ENCODE peak calls at places on chromosomes 12 and 14, in five cellular contexts. C, E, P, Q and X are unnamed samples. For H3K36me3, the result is how much of the 10 kb centered on the place peaks cover.

GRCh38 chr14:92649934-92650545 is 98.4 kb downstream of the LGMN start:
- ATAC-seq in C (no peak), E (peak), P (no peak), Q (no peak), X (peak)

GRCh38 chr12:69115955-69116354 is 123.4 kb upstream of the CPSF6 start:
- ATAC-seq in C (peak), E (peak), P (no peak), Q (no peak), X (no peak)

GRCh38 chr14:67491741-67492504 is 3.4 kb upstream of the TMEM229B start:
- ATAC-seq in C (no peak), E (no peak), P (no peak), Q (no peak), X (no peak)

GRCh38 chr14:102344084-102344483 is 18.6 kb downstream of the CINP start:
- ATAC-seq in C (no peak), E (no peak), P (peak), Q (no peak), X (no peak)

GRCh38 chr14:100131181-100131580 is 28.3 kb downstream of the DEGS2 start:
- ATAC-seq in C (no peak), E (peak), P (peak), Q (no peak), X (no peak)

GRCh38 chr12:12717586-12718381 is 616 bp downstream of the CDKN1B start:
- ATAC-seq in C (peak), E (peak), P (peak), Q (peak), X (no peak)

GRCh38 chr14:100645200-100645985 is 58.2 kb upstream of the BEGAIN start:
- ATAC-seq in C (peak), E (peak), P (peak), Q (peak), X (peak)

GRCh38 chr12:85007836-85008235 is 28.2 kb downstream of the TSPAN19 start:
- ATAC-seq in C (no peak), E (no peak), P (no peak), Q (no peak), X (no peak)

GRCh38 chr12:54009171-54010052 is 627 bp downstream of the HOXC8 start:
- ATAC-seq in C (no peak), E (no peak), P (no peak), Q (no peak), X (peak)

GRCh38 chr12:21678959-21679358 is 21.3 kb upstream of the LDHB start:
- ATAC-seq in C (no peak), E (no peak), P (no peak), Q (peak), X (no peak)

GRCh38 chr12:95837240-95838038 is 21.3 kb upstream of the SNRPF start:
- ATAC-seq in C (no peak), E (peak), P (peak), Q (peak), X (no peak)

GRCh38 chr12:132700212-132700913 is 10.3 kb upstream of the PGAM5 start:
- ATAC-seq in C (peak), E (no peak), P (no peak), Q (no peak), X (no peak)

GRCh38 chr14:56650075-56650474 is 70.5 kb downstream of the TMEM260 start:
- ATAC-seq in C (no peak), E (no peak), P (no peak), Q (no peak), X (no peak)

GRCh38 chr14:36207500-36207899 is 31.0 kb upstream of the PTCSC3 start:
- ATAC-seq in C (no peak), E (no peak), P (peak), Q (peak), X (no peak)

GRCh38 chr14:73742520-73743238 is 28.5 kb upstream of the PNMA1 start:
- ATAC-seq in C (no peak), E (no peak), P (no peak), Q (no peak), X (no peak)

GRCh38 chr12:107236824-107237467 is 143.6 kb upstream of the CRY1 start:
- ATAC-seq in C (no peak), E (no peak), P (no peak), Q (no peak), X (no peak)

GRCh38 chr14:102510616-102511520 is 1.3 kb upstream of the ANKRD9 start:
- ATAC-seq in C (peak), E (peak), P (peak), Q (peak), X (no peak)

GRCh38 chr12:87660987-87661769 is 368.0 kb downstream of the C12orf50 start:
- ATAC-seq in C (no peak), E (no peak), P (no peak), Q (no peak), X (no peak)

GRCh38 chr14:100904307-100905019 is 941 bp upstream of the RTL1 start:
- ATAC-seq in C (no peak), E (no peak), P (no peak), Q (peak), X (no peak)

GRCh38 chr14:49420201-49420600 is 166.0 kb downstream of the RPS29 start:
- ATAC-seq in C (no peak), E (no peak), P (no peak), Q (no peak), X (no peak)

GRCh38 chr12:85725991-85726390 is 110.2 kb downstream of the RASSF9 start:
- ATAC-seq in C (peak), E (no peak), P (no peak), Q (no peak), X (no peak)

GRCh38 chr12:26031318-26031717 is 72.8 kb downstream of the RASSF8 start:
- ATAC-seq in C (no peak), E (no peak), P (no peak), Q (no peak), X (no peak)

GRCh38 chr14:41922014-41922413 is 315.3 kb downstream of the LRFN5 start:
- ATAC-seq in C (no peak), E (no peak), P (no peak), Q (no peak), X (no peak)

GRCh38 chr12:31106101-31106803 is 32.6 kb downstream of the DDX11 start:
- ATAC-seq in C (peak), E (no peak), P (no peak), Q (peak), X (no peak)

GRCh38 chr12:4603946-4604345 is 41.9 kb downstream of the DYRK4 start:
- ATAC-seq in C (no peak), E (no peak), P (no peak), Q (no peak), X (no peak)

GRCh38 chr12:47088021-47088944 is 8.5 kb upstream of the AMIGO2 start:
- ATAC-seq in C (no peak), E (no peak), P (peak), Q (no peak), X (no peak)

GRCh38 chr12:24754690-24755638 is 193.9 kb downstream of the BCAT1 start:
- ATAC-seq in C (no peak), E (peak), P (peak), Q (no peak), X (no peak)

GRCh38 chr12:30169839-30170591 is 386.3 kb upstream of the TMTC1 start:
- ATAC-seq in C (no peak), E (peak), P (no peak), Q (no peak), X (no peak)

DNA sequence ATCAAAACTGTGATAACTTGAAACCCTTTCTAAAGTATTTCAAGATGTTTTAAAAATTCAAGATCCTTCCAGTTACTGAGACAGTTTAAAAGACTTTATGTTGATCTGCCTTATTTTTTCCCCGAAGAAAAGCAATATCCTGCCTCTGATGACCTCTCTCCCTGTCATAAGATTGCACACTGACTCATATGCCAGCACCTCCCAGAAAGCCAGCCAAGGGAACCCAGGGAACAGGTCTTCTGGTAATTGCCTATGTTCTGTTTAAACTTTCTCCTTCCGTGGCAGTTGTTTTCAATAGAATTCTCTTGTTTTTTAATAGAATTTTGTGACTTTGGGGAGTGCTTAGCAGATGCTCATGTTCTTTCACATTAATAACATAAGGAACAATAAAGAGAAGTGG is 300.2 kb upstream of the PRKD1 start:
- ATAC-seq in C (no peak), E (no peak), P (no peak), Q (no peak), X (peak)
- TF ChIP-seq EP300 in C (no peak), E (no peak), P (no peak), Q (no peak), X (no peak)

DNA sequence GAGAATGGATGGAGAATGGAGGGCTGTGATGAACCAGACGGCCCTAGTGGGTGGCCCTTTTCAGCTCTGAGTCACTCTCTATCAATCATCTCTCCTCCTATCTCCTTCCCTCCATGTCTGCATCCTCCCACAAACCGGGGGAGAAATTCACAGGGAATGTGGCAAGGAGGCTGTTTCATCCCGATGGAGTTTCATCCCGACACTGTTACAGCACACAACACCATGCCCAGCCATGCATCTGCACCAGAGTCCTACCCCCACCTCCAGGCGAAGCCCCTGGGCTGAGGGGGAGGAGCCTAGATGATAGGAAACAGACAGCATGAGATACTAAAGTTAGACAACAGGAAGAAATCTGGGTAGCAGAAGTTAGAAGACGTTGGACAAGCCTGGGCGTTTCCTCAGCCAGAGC is 20.8 kb downstream of the SLC8B1 start:
- ATAC-seq in C (no peak), E (no peak), P (no peak), Q (peak), X (no peak)
- H3K36me3 ChIP-seq in C (under half), E (half or more), P (under half), Q (half or more), X (under half)

DNA sequence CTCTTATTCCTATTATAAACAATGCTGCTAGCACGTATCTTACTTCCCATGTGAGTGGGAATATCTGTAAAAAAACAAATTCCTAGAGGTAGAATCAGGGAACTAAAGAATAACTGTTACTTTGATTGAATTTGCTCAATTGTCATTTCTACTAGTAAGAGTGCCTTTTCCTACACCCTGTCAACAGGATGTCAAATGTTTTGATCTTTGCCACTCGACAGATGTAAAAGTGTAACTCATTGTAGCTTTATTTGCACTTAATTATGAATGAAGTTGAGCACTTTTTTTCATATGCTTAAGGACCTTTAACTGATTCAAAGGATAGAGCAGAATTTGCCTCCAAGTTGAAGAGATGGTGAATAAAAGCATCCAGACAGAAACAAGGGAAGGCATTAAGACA is 104.5 kb downstream of the PPP1R12A start:
- ATAC-seq in C (no peak), E (no peak), P (no peak), Q (no peak), X (no peak)
- TF ChIP-seq EP300 in C (no peak), E (no peak), P (no peak), Q (no peak), X (no peak)

DNA sequence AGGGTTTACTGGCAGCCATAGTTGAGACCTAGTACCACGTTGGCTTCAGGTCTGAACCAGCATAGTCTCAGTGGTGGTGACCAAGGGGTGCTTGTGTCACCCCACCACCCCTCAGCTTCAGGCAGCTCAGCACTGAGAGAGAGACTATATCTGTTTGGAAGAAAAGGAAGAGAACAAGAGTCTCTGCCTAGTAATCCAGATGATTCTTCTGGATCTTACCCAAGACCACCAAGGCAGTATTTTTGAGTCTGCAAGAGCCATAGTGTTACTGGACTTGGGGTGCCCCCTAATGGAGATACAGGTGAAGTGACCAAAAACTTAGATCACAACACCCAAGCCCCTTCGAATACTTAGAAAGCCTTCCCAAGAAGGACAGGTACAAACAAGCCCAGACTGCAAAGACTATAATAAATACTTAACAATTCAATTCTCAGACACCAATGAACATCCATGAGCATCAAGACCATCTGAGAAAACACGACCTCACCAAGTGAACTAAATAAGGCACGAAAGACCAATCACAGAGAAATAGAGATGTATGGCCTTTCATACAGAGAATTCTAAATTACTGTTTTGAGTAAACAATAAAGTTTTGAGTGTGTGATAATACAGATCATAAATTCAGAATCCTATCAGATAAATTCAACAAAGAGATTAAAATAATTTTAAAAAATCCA is 107.0 kb downstream of the HELB start:
- ATAC-seq in C (peak), E (peak), P (peak), Q (peak), X (no peak)
- H3K36me3 ChIP-seq in C (under half), E (under half), P (under half), Q (under half), X (under half)

GRCh38 chr12:2129076-2129475 is 76.3 kb downstream of the CACNA1C start:
- ATAC-seq in C (no peak), E (no peak), P (no peak), Q (no peak), X (no peak)
- TF ChIP-seq EP300 in C (no peak), E (no peak), P (no peak), Q (no peak), X (no peak)

GRCh38 chr14:59339526-59339925 is 125.7 kb downstream of the GPR135 start:
- ATAC-seq in C (no peak), E (no peak), P (no peak), Q (no peak), X (no peak)

GRCh38 chr14:59343585-59343984 is 121.6 kb downstream of the GPR135 start:
- ATAC-seq in C (no peak), E (no peak), P (no peak), Q (no peak), X (no peak)

GRCh38 chr14:59344711-59345455 is 120.3 kb downstream of the GPR135 start:
- ATAC-seq in C (no peak), E (no peak), P (no peak), Q (no peak), X (peak)

GRCh38 chr14:59342108-59342507 is 123.1 kb downstream of the GPR135 start:
- ATAC-seq in C (no peak), E (no peak), P (no peak), Q (no peak), X (no peak)

GRCh38 chr14:59342516-59343484 is 122.4 kb downstream of the GPR135 start:
- ATAC-seq in C (no peak), E (peak), P (no peak), Q (no peak), X (no peak)
- H3K36me3 ChIP-seq in C (under half), E (under half), P (under half), Q (under half), X (under half)

DNA sequence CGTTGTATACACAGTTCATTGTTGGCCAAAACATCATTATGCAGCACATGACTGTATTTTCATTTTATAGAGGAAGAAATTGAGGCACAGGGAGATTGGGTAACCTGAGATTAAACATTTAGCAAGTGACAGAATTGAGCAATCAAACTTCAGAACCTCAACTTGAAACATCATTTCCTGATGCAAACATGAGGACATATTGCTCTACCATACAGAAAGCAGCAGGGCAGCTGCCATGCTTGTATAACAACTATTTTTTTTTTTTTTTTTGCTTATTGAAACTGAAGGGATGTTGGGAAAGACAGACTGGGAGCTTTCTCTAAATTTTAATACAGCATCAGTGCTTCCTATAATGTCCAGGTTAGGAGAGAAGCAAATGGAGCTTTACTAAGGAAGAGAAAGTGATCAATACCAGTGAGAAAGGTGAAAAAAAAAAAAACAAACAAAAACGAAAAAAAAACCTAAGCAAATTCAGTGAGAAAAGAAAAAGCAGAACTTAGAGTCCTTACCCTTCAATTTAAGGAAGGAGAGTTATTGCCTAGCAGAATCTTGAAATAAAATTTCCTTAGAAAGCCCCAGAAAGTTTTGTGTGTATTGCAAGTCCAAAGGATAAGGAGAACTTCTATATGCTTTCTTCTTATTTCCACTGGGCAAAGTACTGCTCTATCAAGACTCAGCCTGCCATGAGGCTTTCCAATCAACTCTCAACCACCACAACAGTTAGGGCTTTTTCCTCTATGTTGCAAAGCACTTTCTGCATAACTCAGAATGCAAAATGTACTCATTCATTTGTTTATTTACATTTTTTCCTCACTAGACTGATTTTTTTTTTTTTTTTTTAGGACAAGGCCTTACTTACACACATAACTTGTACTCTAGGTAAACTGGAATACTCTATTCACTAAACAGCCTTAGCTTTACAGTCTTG is 21.6 kb downstream of the BTG1 start:
- ATAC-seq in C (peak), E (no peak), P (no peak), Q (no peak), X (no peak)
- TF ChIP-seq EP300 in C (no peak), E (no peak), P (no peak), Q (no peak), X (no peak)